ENCODE peak calls at places on chromosomes 16 and 17, in seven cellular contexts. V is WTC11; C is activated CD4-positive, CD25-positive, alpha-beta regulatory T cell treated with anti-CD3 and anti-CD28 coated beads, Interleukin-2, amount 50 U/mL, for 16 hours; E is left cardiac atrium; U is A172; P is cardiac muscle cell; T is HEK293T. M is an unnamed sample.

GRCh38 chr16:72983241-72983640 is 64.7 kb downstream of the ZFHX3 start:
- DNase-seq in V (no peak), P (no peak), C (no peak), T (no peak), U (no peak), E (no peak), M (no peak)

GRCh38 chr17:34424814-34425490 is 61.9 kb upstream of the CCL1 start:
- DNase-seq in V (peak), T (no peak), E (no peak), U (no peak), C (no peak), P (no peak), M (no peak)

GRCh38 chr16:19831678-19832077 is 53.0 kb downstream of the GPRC5B start:
- DNase-seq in C (no peak), V (no peak), P (peak), U (peak), E (no peak), T (no peak), M (no peak)

GRCh38 chr17:61574542-61575351 is 16.3 kb downstream of the NACA2 start:
- DNase-seq in E (no peak), V (peak), P (peak), C (no peak), U (peak), T (peak), M (peak)

GRCh38 chr17:56735842-56736241 is 97.9 kb downstream of the C17orf67 start:
- DNase-seq in P (no peak), C (no peak), V (no peak), T (no peak), U (no peak), E (no peak), M (no peak)

GRCh38 chr17:18986541-18987229 is 17.9 kb downstream of the FAM83G start:
- DNase-seq in P (no peak), V (no peak), T (no peak), U (no peak), C (no peak), E (no peak), M (no peak)

GRCh38 chr17:2398655-2399571 is 1.9 kb downstream of the MNT start:
- DNase-seq in C (peak), P (peak), U (peak), V (peak), E (no peak), T (no peak), M (peak)

GRCh38 chr16:70454221-70455034 is at the start of gene FCSK:
- DNase-seq in U (peak), C (peak), E (peak), V (peak), P (peak), T (peak), M (peak)

GRCh38 chr16:85998868-85999729 is 100.1 kb downstream of the IRF8 start:
- DNase-seq in T (no peak), U (peak), C (no peak), V (no peak), E (no peak), P (no peak), M (no peak)

GRCh38 chr17:53527473-53527872 is 295.3 kb upstream of the KIF2B start:
- DNase-seq in E (no peak), T (no peak), C (no peak), P (peak), U (no peak), V (no peak), M (no peak)

M was measured in A673.